ENCODE peak calls at places on chromosomes 6 and 20, in four cellular contexts. Q, B, G and Z are unnamed samples.

GRCh38 chr6:169798764-169799473 is 47.5 kb downstream of the ERMARD start:
- DNase-seq in Q (no peak), B (no peak), G (no peak), Z (no peak)

GRCh38 chr6:165884813-165885765 is 222.0 kb upstream of the PDE10A start:
- DNase-seq in Q (peak; percentile 74), B (peak; percentile 15), G (peak; percentile 92), Z (peak; percentile 88)

GRCh38 chr6:106300944-106301343 is 24.6 kb downstream of the ATG5 start:
- DNase-seq in Q (no peak), B (no peak), G (no peak), Z (peak; percentile 14)

GRCh38 chr6:108884211-108885059 is 36.2 kb downstream of the ARMC2 start:
- DNase-seq in Q (no peak), B (no peak), G (no peak), Z (no peak)

GRCh38 chr20:62924567-62925419 is 1.5 kb downstream of the DIDO1 start:
- DNase-seq in Q (no peak), B (peak; percentile 35), G (no peak), Z (peak; percentile 56)

GRCh38 chr6:17394192-17394611 is 807 bp downstream of the CAP2 start:
- DNase-seq in Q (peak; percentile 32), B (no peak), G (peak; percentile 76), Z (no peak)

GRCh38 chr20:9955646-9956045 is 79.1 kb upstream of the ANKEF1 start:
- DNase-seq in Q (no peak), B (no peak), G (no peak), Z (no peak)

GRCh38 chr6:26028753-26029569 is 58.3 kb upstream of the HFE start:
- DNase-seq in Q (no peak), B (no peak), G (no peak), Z (no peak)

GRCh38 chr20:7155282-7155681 is 387.8 kb downstream of the BMP2 start:
- DNase-seq in Q (no peak), B (no peak), G (no peak), Z (no peak)

GRCh38 chr6:143299253-143300166 is 151.0 kb downstream of the ADAT2 start:
- DNase-seq in Q (no peak), B (no peak), G (no peak), Z (no peak)

GRCh38 chr6:11439017-11439420 is 98.5 kb upstream of the TMEM170B start:
- DNase-seq in Q (no peak), B (no peak), G (no peak), Z (no peak)

GRCh38 chr6:124999105-124999764 is 37.0 kb downstream of the RNF217 start:
- DNase-seq in Q (no peak), B (no peak), G (no peak), Z (peak; percentile 60)

GRCh38 chr6:98469146-98469545 is 365.2 kb upstream of the POU3F2 start:
- DNase-seq in Q (no peak), B (no peak), G (no peak), Z (no peak)

GRCh38 chr6:3022765-3023662 is 23.3 kb downstream of the NQO2 start:
- DNase-seq in Q (no peak), B (peak; percentile 21), G (no peak), Z (peak; percentile 40)

GRCh38 chr6:215335-216034 is 76.8 kb upstream of the DUSP22 start:
- DNase-seq in Q (no peak), B (peak; percentile 48), G (no peak), Z (no peak)

GRCh38 chr6:53496797-53497196 is 48.1 kb downstream of the GCLC start:
- DNase-seq in Q (no peak), B (no peak), G (no peak), Z (no peak)

GRCh38 chr6:33974030-33974429 is 170.2 kb upstream of the MLN start:
- DNase-seq in Q (no peak), B (no peak), G (no peak), Z (peak; percentile 54)

GRCh38 chr20:11891081-11891826 is 26.4 kb upstream of the BTBD3 start:
- DNase-seq in Q (peak; percentile 77), B (no peak), G (peak; percentile 75), Z (peak; percentile 66)

GRCh38 chr6:35305117-35305516 is 7.5 kb downstream of the DEF6 start:
- DNase-seq in Q (no peak), B (no peak), G (peak; percentile 19), Z (no peak)

GRCh38 chr20:35020108-35021031 is 64.7 kb downstream of the MYH7B start:
- DNase-seq in Q (no peak), B (no peak), G (no peak), Z (no peak)

GRCh38 chr20:35023624-35024023 is 68.0 kb downstream of the MYH7B start:
- DNase-seq in Q (no peak), B (no peak), G (no peak), Z (no peak)

GRCh38 chr20:35021063-35021462 is 65.4 kb downstream of the MYH7B start:
- DNase-seq in Q (no peak), B (no peak), G (no peak), Z (no peak)

GRCh38 chr20:35018578-35019371 is 63.1 kb downstream of the MYH7B start:
- DNase-seq in Q (no peak), B (no peak), G (no peak), Z (no peak)

GRCh38 chr20:35021831-35022230 is 66.2 kb downstream of the MYH7B start:
- DNase-seq in Q (no peak), B (no peak), G (no peak), Z (no peak)
- H3K36me3 ChIP-seq in Q (peaks cover 96% of the 10 kb centered on the region), B (peaks cover 18% of the 10 kb centered on the region), G (peaks cover 19% of the 10 kb centered on the region), Z (peaks cover 3% of the 10 kb centered on the region)

DNA sequence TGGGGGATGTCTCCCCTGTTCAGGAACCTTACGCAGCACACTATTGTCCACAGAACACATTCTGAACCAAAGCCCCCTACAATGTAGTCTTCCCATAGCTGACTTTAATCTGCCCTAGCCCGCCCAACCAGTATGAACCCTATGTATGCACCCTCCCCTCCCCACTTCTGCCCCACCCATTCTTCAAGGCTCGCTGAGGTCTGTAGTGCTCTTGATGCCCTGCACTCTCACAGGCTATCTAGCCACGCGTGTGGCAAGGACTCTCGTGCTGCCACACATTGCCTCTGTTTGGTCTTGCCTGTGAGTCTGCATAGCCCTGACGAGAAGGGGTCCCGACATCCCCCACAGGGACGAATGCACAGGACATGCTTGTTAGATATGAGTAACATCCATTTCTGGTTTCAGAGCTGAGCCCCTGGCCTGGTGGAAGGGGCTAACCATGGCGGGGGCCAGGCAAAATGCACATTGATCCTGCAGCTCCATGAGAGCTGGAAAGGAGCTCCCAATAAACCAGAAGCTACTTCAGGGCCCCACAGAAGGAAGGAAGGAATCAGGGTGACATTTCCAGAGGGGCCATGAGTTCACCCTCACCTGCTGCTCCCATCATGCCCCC is 22.6 kb downstream of the MOCS1 start:
- DNase-seq in Q (no peak), B (no peak), G (no peak), Z (no peak)
- H3K36me3 ChIP-seq in Q (peaks cover 86% of the 10 kb centered on the region), B (no peaks in the 10 kb centered on the region), G (peaks cover 12% of the 10 kb centered on the region), Z (no peaks in the 10 kb centered on the region)

GRCh38 chr20:19903168-19903676 is 113.9 kb upstream of the NAA20 start:
- DNase-seq in Q (peak; percentile 43), B (no peak), G (peak; percentile 79), Z (peak; percentile 43)
- H3K36me3 ChIP-seq in Q (peaks cover 21% of the 10 kb centered on the region), B (no peaks in the 10 kb centered on the region), G (no peaks in the 10 kb centered on the region), Z (no peaks in the 10 kb centered on the region)

DNA sequence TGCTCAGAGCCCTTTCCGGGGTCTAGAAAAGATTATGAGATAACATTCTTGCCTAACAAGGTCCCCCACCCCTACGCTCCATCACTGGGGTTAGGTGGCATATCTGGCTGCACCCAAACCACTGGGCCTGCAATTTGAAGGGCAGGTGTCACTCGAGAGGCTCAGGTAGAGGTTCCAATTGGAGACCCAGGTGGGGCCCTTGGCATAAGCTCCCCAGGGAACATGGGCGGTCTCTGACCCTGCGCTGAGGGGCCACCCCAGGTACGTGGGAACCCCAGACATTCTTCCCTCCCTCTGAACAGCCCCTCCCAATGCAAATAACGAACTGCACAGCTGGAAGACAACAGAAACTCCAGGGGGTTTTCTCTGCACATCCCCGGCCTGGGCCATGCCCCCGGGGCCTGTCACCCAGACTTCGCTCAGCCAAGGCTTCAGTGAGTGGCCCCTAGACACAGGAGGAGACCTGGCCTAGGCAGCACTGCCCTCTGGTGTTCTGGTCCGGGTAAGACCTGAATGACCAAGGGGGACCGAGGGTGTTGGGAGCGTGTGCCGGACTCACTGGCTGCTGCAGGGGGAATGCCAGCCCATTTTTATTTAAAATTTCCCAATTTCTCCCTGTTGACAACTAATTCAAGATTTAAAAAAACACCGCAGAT is 47.5 kb downstream of the DSTN start:
- DNase-seq in Q (no peak), B (no peak), G (peak; percentile 87), Z (peak; percentile 60)
- H3K36me3 ChIP-seq in Q (peaks cover 83% of the 10 kb centered on the region), B (no peaks in the 10 kb centered on the region), G (peaks cover 19% of the 10 kb centered on the region), Z (peaks cover 17% of the 10 kb centered on the region)

GRCh38 chr6:4039348-4039747 is 39.6 kb downstream of the FAM217A start:
- DNase-seq in Q (no peak), B (no peak), G (no peak), Z (no peak)
- H3K36me3 ChIP-seq in Q (peaks cover 87% of the 10 kb centered on the region), B (peaks cover 60% of the 10 kb centered on the region), G (peaks cover 37% of the 10 kb centered on the region), Z (peaks cover 16% of the 10 kb centered on the region)

GRCh38 chr6:36542041-36542440 is 5.2 kb downstream of the STK38 start:
- DNase-seq in Q (no peak), B (no peak), G (no peak), Z (no peak)
- H3K36me3 ChIP-seq in Q (peaks cover 45% of the 10 kb centered on the region), B (peaks cover 31% of the 10 kb centered on the region), G (no peaks in the 10 kb centered on the region), Z (no peaks in the 10 kb centered on the region)

DNA sequence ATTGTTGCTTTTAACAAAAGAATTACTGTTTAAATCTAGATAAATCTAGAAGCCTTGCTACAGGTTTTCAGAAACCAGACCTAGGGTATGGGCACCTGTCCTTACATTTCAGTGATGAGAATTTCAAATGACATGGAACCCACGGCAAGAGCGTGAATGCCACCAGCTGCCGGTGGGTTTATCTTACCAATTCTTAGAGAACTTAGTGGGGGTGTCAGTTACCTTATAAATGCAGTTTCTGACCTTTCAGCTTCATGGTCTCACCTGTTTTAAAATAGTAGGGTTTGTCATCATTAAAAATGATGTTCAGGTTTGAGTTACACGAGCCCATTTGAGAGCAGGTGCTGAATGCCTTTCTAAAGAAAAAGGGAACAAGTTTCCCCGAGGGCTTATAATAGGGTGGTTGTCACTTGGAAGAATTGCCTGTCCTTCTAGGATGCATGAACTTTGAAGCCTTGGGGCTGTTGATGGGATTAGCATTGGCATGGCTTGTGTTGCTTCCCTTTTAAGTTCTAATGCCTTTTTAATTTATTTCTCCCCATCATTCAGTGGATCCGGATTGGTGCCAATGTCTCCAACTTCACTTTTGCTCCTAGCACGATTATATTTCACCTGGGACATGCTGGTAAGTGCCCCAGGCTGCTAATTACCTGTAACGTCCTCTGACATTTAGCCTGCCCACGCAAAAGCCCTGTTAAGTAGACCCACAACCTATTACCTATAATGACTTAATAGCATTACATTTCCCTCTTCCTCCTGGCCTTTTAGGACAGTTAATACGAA is 28.0 kb downstream of the GHRH start:
- DNase-seq in Q (no peak), B (no peak), G (no peak), Z (no peak)
- H3K36me3 ChIP-seq in Q (peaks cover 100% of the 10 kb centered on the region), B (peaks cover 69% of the 10 kb centered on the region), G (peaks cover 94% of the 10 kb centered on the region), Z (peaks cover 7% of the 10 kb centered on the region)